ENCODE peak calls at places on chromosome 13, in four cellular contexts. O is activated gamma-delta T cell treated with anti-CD3 and anti-CD28 coated beads, Interleukin-2, amount 50 U/mL, for 16 hours; V is left lung; Y is central memory CD4-positive, alpha-beta T cell. A is an unnamed sample.

GRCh38 chr13:71866173-71867091 is 572 bp downstream of the DACH1 start:
- DNase-seq in Y (no peak), O (no peak), V (peak; percentile 91), A (no peak)

GRCh38 chr13:21344662-21345176 is 114.4 kb downstream of the ZDHHC20 start:
- DNase-seq in V (no peak), Y (peak; percentile 33), O (peak; percentile 10), A (no peak)

GRCh38 chr13:74040200-74040599 is 94.0 kb downstream of the KLF12 start:
- DNase-seq in Y (no peak), V (no peak), O (no peak), A (no peak)

GRCh38 chr13:25943081-25943480 is 108.7 kb downstream of the SHISA2 start:
- DNase-seq in V (no peak), Y (no peak), O (no peak), A (no peak)

GRCh38 chr13:44364601-44365000 is 9.0 kb upstream of the SERP2 start:
- DNase-seq in Y (no peak), V (no peak), O (no peak), A (no peak)

GRCh38 chr13:51230473-51231105 is 8.4 kb downstream of the FAM124A start:
- DNase-seq in O (no peak), V (no peak), Y (no peak), A (no peak)

GRCh38 chr13:98141938-98142426 is 912 bp upstream of the FARP1 start:
- DNase-seq in Y (no peak), V (no peak), O (no peak), A (no peak)

GRCh38 chr13:37194428-37194861 is 89.0 kb upstream of the CSNK1A1L start:
- DNase-seq in O (no peak), Y (no peak), V (no peak), A (no peak)

GRCh38 chr13:42821437-42821836 is 40.1 kb downstream of the FAM216B start:
- DNase-seq in O (no peak), V (no peak), Y (no peak), A (no peak)

GRCh38 chr13:43865892-43866291 is 13.6 kb downstream of the CCDC122 start:
- DNase-seq in V (no peak), Y (no peak), O (no peak), A (no peak)

A was measured in stimulated activated CD8-positive, alpha-beta memory T cell treated with anti-CD3 and anti-CD28 coated beads, Interleukin-7, amount 100 ng/mL, for 4 hours.